ENCODE peak calls at places on chromosomes 3 and 15, in ten cellular contexts. Y is activated T-cell treated with anti-CD3 and anti-CD28 coated beads for 1 hour; N is stimulated activated CD4-positive, alpha-beta T cell treated with anti-CD3 and anti-CD28 coated beads, Interleukin-4, amount 100 ng/mL, for 1 hour; A is globus pallidus; F is cardiac muscle cell; M is spleen; H is NCI-H748 treated with DMSO at 0.1 percent for 48 hours; I is ovary; R is activated CD4-positive, alpha-beta memory T cell treated with anti-CD3 and anti-CD28 coated beads for 36 hours; U is astrocyte of the hippocampus. E is an unnamed sample.

GRCh38 chr3:43794776-43795175 is 104.0 kb downstream of the ABHD5 start:
- DNase-seq in Y (no peak), N (no peak), A (no peak), F (no peak), M (no peak), H (no peak), I (no peak), R (no peak), U (peak; percentile 23), E (no peak)

GRCh38 chr3:152338159-152338720 is 69.5 kb downstream of the MBNL1 start:
- DNase-seq in Y (no peak), N (no peak), A (no peak), F (no peak), M (no peak), H (no peak), I (no peak), R (no peak), U (no peak), E (no peak)

GRCh38 chr3:113223831-113224240 is 12.5 kb downstream of the BOC start:
- DNase-seq in Y (no peak), N (no peak), A (peak; percentile 43), F (no peak), M (peak; percentile 79), H (no peak), I (no peak), R (peak; percentile 57), U (no peak), E (peak; percentile 60)

GRCh38 chr15:63628123-63628822 is 31.1 kb downstream of the FBXL22 start:
- DNase-seq in Y (no peak), N (no peak), A (peak; percentile 89), F (no peak), M (no peak), H (no peak), I (no peak), R (no peak), U (no peak), E (no peak)

GRCh38 chr3:170714151-170714550 is 128.3 kb upstream of the SLC7A14 start:
- DNase-seq in Y (no peak), N (no peak), A (no peak), F (no peak), M (no peak), H (no peak), I (no peak), R (no peak), U (peak; percentile 62), E (no peak)

GRCh38 chr3:107727102-107727501 is 204.3 kb downstream of the BBX start:
- DNase-seq in Y (no peak), N (no peak), A (no peak), F (no peak), M (no peak), H (no peak), I (no peak), R (no peak), U (no peak), E (no peak)

GRCh38 chr3:133697960-133698359 is 36.2 kb upstream of the TOPBP1 start:
- DNase-seq in Y (no peak), N (no peak), A (no peak), F (no peak), M (no peak), H (no peak), I (no peak), R (no peak), U (no peak), E (no peak)

GRCh38 chr3:30878862-30879261 is 15.6 kb downstream of the GADL1 start:
- DNase-seq in Y (no peak), N (no peak), A (no peak), F (no peak), M (no peak), H (no peak), I (no peak), R (no peak), U (peak; percentile 5), E (no peak)

GRCh38 chr15:76823903-76824302 is 81.2 kb downstream of the SCAPER start:
- DNase-seq in Y (no peak), N (no peak), A (no peak), F (no peak), M (no peak), H (peak; percentile 58), I (no peak), R (no peak), U (peak; percentile 4), E (no peak)

GRCh38 chr15:91652610-91653207 is 200.8 kb upstream of the SLCO3A1 start:
- DNase-seq in Y (no peak), N (no peak), A (no peak), F (no peak), M (no peak), H (no peak), I (no peak), R (no peak), U (peak; percentile 1), E (no peak)

GRCh38 chr15:61871926-61872522 is 188.2 kb downstream of the VPS13C start:
- DNase-seq in Y (no peak), N (no peak), A (peak; percentile 27), F (peak; percentile 7), M (no peak), H (peak; percentile 5), I (no peak), R (no peak), U (peak; percentile 27), E (no peak)